ENCODE peak calls at places on chromosomes 7 and 10, in five cellular contexts. V, N, O, A and Z are unnamed samples.

GRCh38 chr7:130922206-130923112 is 188.5 kb upstream of the KLF14 start:
- DNase-seq in V (no peak), N (no peak), O (no peak), A (peak; percentile 83), Z (no peak)

GRCh38 chr7:55432937-55433784 is 68.0 kb downstream of the LANCL2 start:
- DNase-seq in V (no peak), N (peak; percentile 83), O (peak; percentile 58), A (peak; percentile 50), Z (no peak)

GRCh38 chr10:115043719-115044118 is 49.4 kb upstream of the ATRNL1 start:
- DNase-seq in V (no peak), N (no peak), O (no peak), A (no peak), Z (no peak)

GRCh38 chr7:15567036-15567435 is 5.2 kb upstream of the AGMO start:
- DNase-seq in V (no peak), N (no peak), O (no peak), A (no peak), Z (no peak)

GRCh38 chr10:132058111-132058745 is 7.5 kb upstream of the JAKMIP3 start:
- DNase-seq in V (no peak), N (no peak), O (no peak), A (no peak), Z (no peak)

GRCh38 chr7:97004237-97004930 is 969 bp upstream of the DLX6 start:
- DNase-seq in V (no peak), N (no peak), O (no peak), A (no peak), Z (no peak)

GRCh38 chr10:1359599-1359955 is 303.4 kb downstream of the WDR37 start:
- DNase-seq in V (no peak), N (no peak), O (no peak), A (no peak), Z (no peak)

GRCh38 chr10:24012249-24012803 is 196.6 kb upstream of the KIAA1217 start:
- DNase-seq in V (no peak), N (no peak), O (no peak), A (no peak), Z (no peak)

GRCh38 chr10:25026463-25026862 is 10.1 kb downstream of the THNSL1 start:
- DNase-seq in V (no peak), N (no peak), O (no peak), A (no peak), Z (no peak)

GRCh38 chr7:105675873-105676484 is 94.7 kb upstream of the EFCAB10 start:
- DNase-seq in V (no peak), N (no peak), O (no peak), A (no peak), Z (no peak)

GRCh38 chr7:123484199-123484598 is 50.2 kb downstream of the IQUB start:
- DNase-seq in V (no peak), N (no peak), O (no peak), A (no peak), Z (no peak)

GRCh38 chr7:7996568-7996967 is 28.0 kb downstream of the GLCCI1 start:
- DNase-seq in V (no peak), N (no peak), O (peak; percentile 4), A (peak; percentile 4), Z (no peak)

GRCh38 chr10:132192991-132193670 is 6.4 kb downstream of the DPYSL4 start:
- DNase-seq in V (no peak), N (no peak), O (no peak), A (no peak), Z (no peak)

GRCh38 chr7:142196066-142196840 is 61.6 kb downstream of the PRSS58 start:
- DNase-seq in V (no peak), N (no peak), O (no peak), A (no peak), Z (no peak)

GRCh38 chr10:470339-471003 is 219.0 kb downstream of the DIP2C start:
- DNase-seq in V (no peak), N (no peak), O (no peak), A (no peak), Z (peak; percentile 9)

GRCh38 chr7:120055300-120055699 is 217.7 kb upstream of the KCND2 start:
- DNase-seq in V (no peak), N (no peak), O (no peak), A (no peak), Z (no peak)

GRCh38 chr7:16114633-16115032 is 306.7 kb downstream of the CRPPA start:
- DNase-seq in V (no peak), N (no peak), O (no peak), A (no peak), Z (no peak)

GRCh38 chr10:101001225-101002035 is 1.8 kb downstream of the LZTS2 start:
- DNase-seq in V (no peak), N (peak; percentile 68), O (no peak), A (no peak), Z (no peak)

DNA sequence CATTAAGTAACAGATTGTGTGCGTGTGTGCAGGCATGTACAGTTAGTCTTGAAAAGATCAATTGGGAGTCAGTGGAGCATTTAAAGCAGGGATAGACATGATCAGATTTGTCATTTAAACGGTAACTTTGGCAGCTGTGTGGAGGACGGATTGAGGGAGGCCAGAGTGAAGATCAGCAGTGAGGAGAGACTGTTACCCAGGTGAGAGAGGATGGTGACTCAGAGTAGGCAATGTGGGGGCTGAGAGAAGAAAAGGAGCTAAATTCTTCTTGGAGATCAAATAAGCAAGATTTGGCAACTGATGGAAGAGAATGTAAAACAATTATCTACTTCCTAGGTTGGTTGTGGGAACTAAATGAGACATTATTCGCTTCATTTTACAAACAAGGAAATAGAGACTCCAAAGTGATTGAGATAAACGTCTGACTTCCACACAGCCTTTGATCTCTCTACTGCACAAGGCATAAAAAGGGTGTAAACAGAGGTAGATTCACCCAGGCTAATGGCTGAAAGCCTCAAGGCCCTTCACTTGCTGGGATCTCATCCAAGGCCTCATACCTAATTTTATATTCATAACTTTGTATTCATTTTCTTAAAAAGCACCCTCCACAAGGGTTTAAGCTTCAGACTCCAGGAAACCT is 665.1 kb upstream of the GALNT17 start:
- DNase-seq in V (no peak), N (no peak), O (no peak), A (no peak), Z (no peak)
- TF ChIP-seq FOXM1 in V (no peak), N (no peak), O (no peak), A (no peak), Z (no peak)

GRCh38 chr10:73576178-73576889 is 14.8 kb downstream of the USP54 start:
- DNase-seq in V (peak; percentile 17), N (no peak), O (no peak), A (peak; percentile 43), Z (no peak)
- TF ChIP-seq FOXM1 in V (no peak), N (no peak), O (no peak), A (no peak), Z (no peak)

GRCh38 chr7:84248267-84248666 is 53.7 kb upstream of the SEMA3A start:
- DNase-seq in V (peak; percentile 36), N (no peak), O (no peak), A (no peak), Z (no peak)
- TF ChIP-seq FOXM1 in V (no peak), N (no peak), O (no peak), A (no peak), Z (no peak)

GRCh38 chr7:155975490-155975889 is 163.2 kb upstream of the SHH start:
- DNase-seq in V (no peak), N (no peak), O (no peak), A (no peak), Z (no peak)

GRCh38 chr7:155972651-155973349 is 160.5 kb upstream of the SHH start:
- DNase-seq in V (no peak), N (no peak), O (no peak), A (no peak), Z (no peak)

GRCh38 chr7:155972247-155972646 is 160.0 kb upstream of the SHH start:
- DNase-seq in V (no peak), N (no peak), O (no peak), A (no peak), Z (no peak)

GRCh38 chr7:155973451-155973997 is 161.3 kb upstream of the SHH start:
- DNase-seq in V (no peak), N (no peak), O (no peak), A (no peak), Z (no peak)

GRCh38 chr7:155974186-155974897 is 162.1 kb upstream of the SHH start:
- DNase-seq in V (no peak), N (no peak), O (no peak), A (no peak), Z (no peak)
- TF ChIP-seq FOXM1 in V (no peak), N (no peak), O (no peak), A (no peak), Z (no peak)

GRCh38 chr10:20672724-20673123 is 224.4 kb downstream of the NEBL start:
- DNase-seq in V (no peak), N (no peak), O (no peak), A (no peak), Z (no peak)
- TF ChIP-seq FOXM1 in V (no peak), N (no peak), O (no peak), A (no peak), Z (no peak)

GRCh38 chr7:128853691-128854298 is 8.9 kb upstream of the ATP6V1F start:
- DNase-seq in V (no peak), N (no peak), O (no peak), A (no peak), Z (no peak)
- TF ChIP-seq FOXM1 in V (no peak), N (no peak), O (no peak), A (no peak), Z (no peak)

GRCh38 chr10:51162002-51162401 is 87.7 kb downstream of the PRKG1 start:
- DNase-seq in V (no peak), N (peak; percentile 20), O (peak; percentile 7), A (no peak), Z (peak; percentile 12)
- TF ChIP-seq FOXM1 in V (no peak), N (no peak), O (no peak), A (no peak), Z (no peak)

GRCh38 chr7:24842449-24843241 is 85.4 kb upstream of the GSDME start:
- DNase-seq in V (no peak), N (no peak), O (no peak), A (peak; percentile 93), Z (no peak)
- TF ChIP-seq FOXM1 in V (peak; percentile 48), N (no peak), O (no peak), A (no peak), Z (no peak)

GRCh38 chr7:140229591-140230516 is 53.1 kb upstream of the KDM7A start:
- DNase-seq in V (no peak), N (no peak), O (no peak), A (peak; percentile 99), Z (no peak)

GRCh38 chr7:140230862-140231778 is 54.3 kb upstream of the KDM7A start:
- DNase-seq in V (no peak), N (peak; percentile 98), O (peak; percentile 88), A (peak; percentile 93), Z (peak; percentile 69)

GRCh38 chr7:140231779-140232491 is 55.2 kb upstream of the KDM7A start:
- DNase-seq in V (no peak), N (no peak), O (no peak), A (no peak), Z (no peak)

GRCh38 chr7:140229101-140229525 is 52.3 kb upstream of the KDM7A start:
- DNase-seq in V (no peak), N (no peak), O (no peak), A (peak; percentile 9), Z (no peak)

GRCh38 chr7:140230517-140230861 is 53.7 kb upstream of the KDM7A start:
- DNase-seq in V (no peak), N (peak; percentile 89), O (no peak), A (peak; percentile 35), Z (no peak)
- TF ChIP-seq FOXM1 in V (no peak), N (no peak), O (no peak), A (no peak), Z (no peak)